ENCODE peak calls at places on chromosomes 7 and 10, in six cellular contexts. W, I, R, S, Z and Q are unnamed samples.

GRCh38 chr7:772861-773621 is 46.0 kb upstream of the PRKAR1B start:
- DNase-seq in W (no peak), I (no peak), R (no peak), S (no peak), Z (no peak), Q (no peak)

GRCh38 chr7:8176370-8177081 is 85.4 kb downstream of the ICA1 start:
- DNase-seq in W (no peak), I (no peak), R (peak; percentile 35), S (no peak), Z (no peak), Q (no peak)

GRCh38 chr7:2513702-2514101 is 5.9 kb upstream of the LFNG start:
- DNase-seq in W (no peak), I (no peak), R (no peak), S (no peak), Z (no peak), Q (no peak)

GRCh38 chr10:70458329-70459060 is 17.0 kb upstream of the NODAL start:
- DNase-seq in W (no peak), I (peak; percentile 63), R (peak; percentile 66), S (peak; percentile 68), Z (peak; percentile 71), Q (no peak)

GRCh38 chr7:79307376-79307775 is 146.1 kb downstream of the MAGI2 start:
- DNase-seq in W (no peak), I (no peak), R (no peak), S (no peak), Z (no peak), Q (no peak)

GRCh38 chr10:851891-852290 is 79.6 kb downstream of the LARP4B start:
- DNase-seq in W (no peak), I (no peak), R (no peak), S (no peak), Z (no peak), Q (no peak)

GRCh38 chr10:101012525-101013364 is 13.1 kb downstream of the LZTS2 start:
- DNase-seq in W (no peak), I (peak; percentile 88), R (peak; percentile 91), S (peak; percentile 91), Z (peak; percentile 94), Q (peak; percentile 86)

GRCh38 chr7:105309235-105310156 is 79.2 kb downstream of the SRPK2 start:
- DNase-seq in W (no peak), I (no peak), R (no peak), S (no peak), Z (peak; percentile 6), Q (no peak)

GRCh38 chr10:3366735-3367405 is 194.3 kb upstream of the PITRM1 start:
- DNase-seq in W (no peak), I (no peak), R (no peak), S (no peak), Z (no peak), Q (no peak)

GRCh38 chr7:29748286-29749099 is 57.8 kb upstream of the WIPF3 start:
- DNase-seq in W (peak; percentile 10), I (no peak), R (no peak), S (no peak), Z (peak; percentile 36), Q (no peak)

GRCh38 chr7:113087278-113087998 is 811 bp upstream of the GPR85 start:
- DNase-seq in W (peak; percentile 71), I (no peak), R (no peak), S (no peak), Z (peak; percentile 87), Q (no peak)

GRCh38 chr10:101577121-101577871 is 10.8 kb downstream of the POLL start:
- DNase-seq in W (no peak), I (no peak), R (no peak), S (no peak), Z (no peak), Q (no peak)

GRCh38 chr7:47573758-47574472 is 8.0 kb downstream of the TNS3 start:
- DNase-seq in W (peak; percentile 70), I (no peak), R (peak; percentile 39), S (peak; percentile 71), Z (no peak), Q (no peak)

GRCh38 chr10:62858364-62858763 is 42.2 kb upstream of the EGR2 start:
- DNase-seq in W (no peak), I (no peak), R (peak; percentile 66), S (no peak), Z (no peak), Q (no peak)

GRCh38 chr7:128037081-128037480 is 5.8 kb upstream of the LRRC4 start:
- DNase-seq in W (no peak), I (no peak), R (no peak), S (no peak), Z (no peak), Q (no peak)

GRCh38 chr7:142939226-142939910 is at the start of gene LLCFC1:
- DNase-seq in W (no peak), I (no peak), R (no peak), S (peak; percentile 50), Z (no peak), Q (no peak)

GRCh38 chr10:18737841-18738240 is 78.6 kb downstream of the ARL5B start:
- DNase-seq in W (no peak), I (no peak), R (no peak), S (no peak), Z (no peak), Q (no peak)

GRCh38 chr10:69461327-69462025 is 10.2 kb downstream of the TSPAN15 start:
- DNase-seq in W (no peak), I (no peak), R (no peak), S (no peak), Z (no peak), Q (no peak)

GRCh38 chr10:46018453-46019169 is 11.8 kb downstream of the NCOA4 start:
- DNase-seq in W (no peak), I (no peak), R (no peak), S (no peak), Z (peak; percentile 26), Q (no peak)

GRCh38 chr7:76338298-76339084 is 20.3 kb downstream of the YWHAG start:
- DNase-seq in W (no peak), I (no peak), R (peak; percentile 51), S (no peak), Z (no peak), Q (no peak)

GRCh38 chr10:111077715-111078504 is 1.1 kb downstream of the ADRA2A start:
- DNase-seq in W (no peak), I (no peak), R (no peak), S (no peak), Z (no peak), Q (no peak)

GRCh38 chr7:71239517-71239916 is 107.6 kb downstream of the GALNT17 start:
- DNase-seq in W (no peak), I (no peak), R (no peak), S (no peak), Z (no peak), Q (no peak)

GRCh38 chr7:129169171-129169643 is 19.2 kb upstream of the SMO start:
- DNase-seq in W (no peak), I (peak; percentile 63), R (no peak), S (peak; percentile 54), Z (no peak), Q (no peak)

DNA sequence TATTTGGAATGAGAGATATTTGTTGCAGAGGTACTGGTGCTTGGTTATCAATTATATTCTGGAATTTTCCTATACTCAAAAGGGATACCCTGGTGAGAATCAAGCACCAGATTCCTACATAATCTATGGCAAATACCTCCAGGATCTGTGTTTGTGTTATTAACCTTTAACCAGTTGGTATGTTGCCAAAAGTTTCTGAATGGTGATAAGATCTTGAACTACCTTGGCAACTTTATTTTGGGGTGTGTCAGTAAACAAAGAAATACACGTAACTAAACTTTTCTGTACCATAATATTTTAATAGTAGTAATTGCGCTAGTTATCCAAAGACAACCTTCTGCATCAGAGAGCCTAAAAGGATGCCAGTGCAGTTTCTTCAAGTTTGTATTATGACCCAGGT is 13.4 kb downstream of the SCIN start:
- DNase-seq in W (no peak), I (no peak), R (no peak), S (no peak), Z (no peak), Q (no peak)
- TF ChIP-seq CTCF in W (no peak), I (no peak), R (no peak), S (no peak), Z (no peak), Q (no peak)

GRCh38 chr7:155545348-155545747 is 1.0 kb downstream of the CNPY1 start:
- DNase-seq in W (no peak), I (no peak), R (no peak), S (no peak), Z (no peak), Q (no peak)
- TF ChIP-seq CTCF in W (no peak), I (peak; percentile 20), R (no peak), S (no peak), Z (peak; percentile 18), Q (peak; percentile 62)

GRCh38 chr7:120617239-120617638 is 240.7 kb downstream of the TSPAN12 start:
- DNase-seq in W (no peak), I (no peak), R (no peak), S (no peak), Z (no peak), Q (no peak)
- TF ChIP-seq CTCF in W (no peak), I (no peak), R (no peak), S (no peak), Z (no peak), Q (no peak)

DNA sequence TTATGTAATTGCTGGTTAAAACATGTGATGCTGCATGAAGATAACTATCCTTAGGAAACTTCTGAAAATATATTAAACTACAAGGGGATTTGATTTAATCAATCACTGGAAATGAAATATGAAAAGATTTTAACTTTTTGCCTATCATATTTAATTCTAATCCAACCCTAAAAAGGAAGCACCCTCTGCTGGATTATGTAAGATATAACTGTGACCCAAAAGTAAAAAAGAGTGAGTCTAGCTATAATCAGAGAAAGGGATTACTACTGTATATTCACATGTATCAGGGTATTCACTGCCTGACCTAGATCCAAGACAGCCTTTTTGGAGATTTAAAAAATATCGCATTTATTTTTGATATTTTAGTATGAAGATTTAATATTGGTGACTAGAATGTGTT is 295.5 kb downstream of the MDFIC start:
- DNase-seq in W (no peak), I (no peak), R (no peak), S (no peak), Z (no peak), Q (no peak)
- TF ChIP-seq CTCF in W (no peak), I (no peak), R (peak; percentile 22), S (peak; percentile 26), Z (no peak), Q (peak; percentile 41)

GRCh38 chr7:6448943-6449543 is 1.3 kb upstream of the DAGLB start:
- DNase-seq in W (no peak), I (no peak), R (no peak), S (no peak), Z (no peak), Q (no peak)

GRCh38 chr7:6451224-6451705 is 3.5 kb upstream of the DAGLB start:
- DNase-seq in W (no peak), I (no peak), R (no peak), S (no peak), Z (no peak), Q (no peak)

GRCh38 chr7:6446977-6447588 is 671 bp downstream of the DAGLB start:
- DNase-seq in W (peak; percentile 36), I (peak; percentile 62), R (peak; percentile 82), S (peak; percentile 87), Z (peak; percentile 91), Q (no peak)

GRCh38 chr7:6444516-6445269 is 3.1 kb downstream of the DAGLB start:
- DNase-seq in W (no peak), I (no peak), R (no peak), S (no peak), Z (no peak), Q (no peak)

GRCh38 chr7:6447589-6448210 is at the start of gene DAGLB:
- DNase-seq in W (peak; percentile 24), I (peak; percentile 99), R (peak; percentile 91), S (peak; percentile 94), Z (peak; percentile 80), Q (peak; percentile 97)
- TF ChIP-seq CTCF in W (no peak), I (no peak), R (no peak), S (peak; percentile 12), Z (no peak), Q (no peak)